ENCODE peak calls at places on chromosomes 5 and 9, in five cellular contexts. I is HCEC 1CT; S is CD8-positive, alpha-beta T cell; W is T-cell; F is NCI-H2081 treated with DMSO at 0.1 percent for 48 hours. B is an unnamed sample.
A peak's percentile ranks its signal among the peaks of the same experiment; 100 is the strongest.

GRCh38 chr5:100889165-100889564 is 13.9 kb downstream of the ST8SIA4 start:
- DNase-seq in S (no peak), W (no peak), F (no peak), I (no peak), B (no peak)

GRCh38 chr5:17896605-17897004 is 262.3 kb downstream of the TAF11L14 start:
- DNase-seq in W (no peak), I (no peak), F (no peak), S (no peak), B (no peak)

GRCh38 chr9:99859395-99859980 is 37.8 kb downstream of the NR4A3 start:
- DNase-seq in I (peak; percentile 66), W (no peak), F (no peak), S (no peak), B (no peak)

GRCh38 chr5:130337179-130337888 is 433.1 kb downstream of the CHSY3 start:
- DNase-seq in F (no peak), W (no peak), S (no peak), I (peak; percentile 90), B (no peak)

GRCh38 chr9:127773245-127773644 is 5.2 kb downstream of the SH2D3C start:
- DNase-seq in W (no peak), I (no peak), F (no peak), S (no peak), B (no peak)

GRCh38 chr5:138458856-138459255 is 6.4 kb upstream of the EGR1 start:
- DNase-seq in W (no peak), F (no peak), S (no peak), I (no peak), B (no peak)

GRCh38 chr5:180602481-180603075 is 11.3 kb upstream of the SCGB3A1 start:
- DNase-seq in F (no peak), W (no peak), I (no peak), S (no peak), B (no peak)

GRCh38 chr5:105638437-105638836 is 2032.3 kb downstream of the EFNA5 start:
- DNase-seq in I (no peak), F (no peak), W (no peak), S (no peak), B (no peak)

GRCh38 chr9:127835930-127836586 is 18.4 kb downstream of the ENG start:
- DNase-seq in S (no peak), F (no peak), W (no peak), I (peak; percentile 74), B (no peak)